ENCODE peak calls at places on chromosomes 7 and 10, in five cellular contexts. One of them, this sample, is unnamed.

GRCh38 chr7:139618482-139619366 is 95.2 kb downstream of the CLEC2L start:
- DNase-seq in HCT116: peak; percentile 19
- DNase-seq in OCI-LY7: peak; percentile 40
- DNase-seq in neural progenitor cell: peak; percentile 61
- DNase-seq in trophoblast cell: peak; percentile 28
- DNase-seq in this sample: peak; percentile 55

GRCh38 chr10:58743466-58744115 is 230.9 kb downstream of the BICC1 start:
- DNase-seq in HCT116: no peak
- DNase-seq in OCI-LY7: no peak
- DNase-seq in neural progenitor cell: peak; percentile 70
- DNase-seq in trophoblast cell: peak; percentile 94
- DNase-seq in this sample: no peak

GRCh38 chr7:723541-723940 is 3.0 kb upstream of the DNAAF5 start:
- DNase-seq in HCT116: no peak
- DNase-seq in OCI-LY7: no peak
- DNase-seq in neural progenitor cell: no peak
- DNase-seq in trophoblast cell: no peak
- DNase-seq in this sample: no peak

GRCh38 chr7:128948976-128949760 is 11.4 kb downstream of the IRF5 start:
- DNase-seq in HCT116: no peak
- DNase-seq in OCI-LY7: no peak
- DNase-seq in neural progenitor cell: no peak
- DNase-seq in trophoblast cell: no peak
- DNase-seq in this sample: no peak

GRCh38 chr7:135888740-135889139 is 88.4 kb downstream of the MTPN start:
- DNase-seq in HCT116: no peak
- DNase-seq in OCI-LY7: no peak
- DNase-seq in neural progenitor cell: no peak
- DNase-seq in trophoblast cell: no peak
- DNase-seq in this sample: no peak

GRCh38 chr7:73879977-73880681 is 19.2 kb downstream of the TMEM270 start:
- DNase-seq in HCT116: no peak
- DNase-seq in OCI-LY7: no peak
- DNase-seq in neural progenitor cell: no peak
- DNase-seq in trophoblast cell: peak; percentile 62
- DNase-seq in this sample: peak; percentile 39

GRCh38 chr7:108204281-108204796 is 74.2 kb upstream of the LAMB4 start:
- DNase-seq in HCT116: no peak
- DNase-seq in OCI-LY7: no peak
- DNase-seq in neural progenitor cell: no peak
- DNase-seq in trophoblast cell: no peak
- DNase-seq in this sample: no peak

GRCh38 chr7:131110294-131111080 is 217.2 kb upstream of the MKLN1 start:
- DNase-seq in HCT116: no peak
- DNase-seq in OCI-LY7: no peak
- DNase-seq in neural progenitor cell: peak; percentile 13
- DNase-seq in trophoblast cell: peak; percentile 81
- DNase-seq in this sample: peak; percentile 43

GRCh38 chr10:103870503-103870902 is 15.1 kb upstream of the SH3PXD2A start:
- DNase-seq in HCT116: no peak
- DNase-seq in OCI-LY7: no peak
- DNase-seq in neural progenitor cell: peak; percentile 36
- DNase-seq in trophoblast cell: peak; percentile 59
- DNase-seq in this sample: peak; percentile 89

GRCh38 chr7:70630647-70631457 is 501.1 kb upstream of the GALNT17 start:
- DNase-seq in HCT116: no peak
- DNase-seq in OCI-LY7: no peak
- DNase-seq in neural progenitor cell: peak; percentile 34
- DNase-seq in trophoblast cell: no peak
- DNase-seq in this sample: no peak

GRCh38 chr7:105647591-105647990 is 66.3 kb upstream of the EFCAB10 start:
- DNase-seq in HCT116: peak; percentile 24
- DNase-seq in OCI-LY7: no peak
- DNase-seq in neural progenitor cell: no peak
- DNase-seq in trophoblast cell: no peak
- DNase-seq in this sample: peak; percentile 50

GRCh38 chr10:76942556-76943416 is 694.8 kb downstream of the KCNMA1 start:
- DNase-seq in HCT116: no peak
- DNase-seq in OCI-LY7: no peak
- DNase-seq in neural progenitor cell: no peak
- DNase-seq in trophoblast cell: no peak
- DNase-seq in this sample: no peak

GRCh38 chr10:91493313-91493712 is 83.2 kb downstream of the HECTD2 start:
- DNase-seq in HCT116: peak; percentile 32
- DNase-seq in OCI-LY7: peak; percentile 8
- DNase-seq in neural progenitor cell: peak; percentile 3
- DNase-seq in trophoblast cell: peak; percentile 55
- DNase-seq in this sample: peak; percentile 41

GRCh38 chr10:77867124-77867715 is 59.3 kb downstream of the DLG5 start:
- DNase-seq in HCT116: no peak
- DNase-seq in OCI-LY7: no peak
- DNase-seq in neural progenitor cell: no peak
- DNase-seq in trophoblast cell: peak; percentile 100
- DNase-seq in this sample: no peak

GRCh38 chr10:78385599-78385998 is 351.9 kb downstream of the RPS24 start:
- DNase-seq in HCT116: no peak
- DNase-seq in OCI-LY7: no peak
- DNase-seq in neural progenitor cell: no peak
- DNase-seq in trophoblast cell: no peak
- DNase-seq in this sample: no peak

GRCh38 chr10:43752682-43753081 is 104.0 kb upstream of the ZNF32 start:
- DNase-seq in HCT116: no peak
- DNase-seq in OCI-LY7: no peak
- DNase-seq in neural progenitor cell: no peak
- DNase-seq in trophoblast cell: no peak
- DNase-seq in this sample: no peak

DNA sequence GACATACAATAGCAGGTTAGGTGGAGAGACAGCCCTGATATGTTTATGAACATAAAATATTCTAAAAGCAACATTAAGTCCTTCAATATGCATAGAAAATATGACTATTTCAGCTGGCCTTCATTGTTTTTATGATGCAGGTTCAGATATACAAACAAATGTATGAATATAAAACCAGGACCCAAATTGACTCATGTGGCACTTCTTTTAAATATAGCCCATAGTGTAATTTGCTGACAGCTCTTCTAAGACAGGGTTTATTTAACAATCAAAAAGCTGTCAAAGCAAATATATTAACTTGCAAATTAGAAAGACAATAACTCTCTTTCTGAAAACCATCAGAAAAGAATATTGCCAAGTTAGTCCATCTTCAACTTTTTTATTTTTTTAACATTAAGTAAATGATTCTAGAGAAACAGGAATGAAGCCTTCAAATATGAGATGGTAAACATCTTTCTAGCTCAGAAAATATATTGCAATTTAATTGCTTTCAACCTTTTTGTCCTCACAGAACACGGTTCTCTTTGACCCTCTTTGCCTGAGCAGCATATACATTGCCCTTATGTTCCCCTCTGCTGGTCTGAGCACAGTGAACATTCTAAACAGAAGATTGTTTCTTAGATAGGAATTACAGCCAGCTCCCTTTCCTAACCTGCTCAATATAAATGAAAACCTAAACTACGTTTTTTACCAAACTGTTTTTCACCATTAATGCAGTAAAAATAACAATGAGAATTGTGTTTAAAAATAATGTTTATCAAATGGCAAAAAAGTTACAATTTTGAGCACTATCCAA is 82.8 kb downstream of the CACNA2D1 start:
- DNase-seq in HCT116: no peak
- DNase-seq in OCI-LY7: no peak
- DNase-seq in neural progenitor cell: peak; percentile 16
- DNase-seq in trophoblast cell: no peak
- DNase-seq in this sample: no peak
- H3K4me2 ChIP-seq in HCT116: no peak overlapping the region
- H3K4me2 ChIP-seq in OCI-LY7: no peak overlapping the region
- H3K4me2 ChIP-seq in neural progenitor cell: no peak overlapping the region
- H3K4me2 ChIP-seq in trophoblast cell: no peak overlapping the region
- H3K4me2 ChIP-seq in this sample: no peak overlapping the region

GRCh38 chr10:100882681-100883321 is 30.0 kb upstream of the SLF2 start:
- DNase-seq in HCT116: no peak
- DNase-seq in OCI-LY7: no peak
- DNase-seq in neural progenitor cell: no peak
- DNase-seq in trophoblast cell: no peak
- DNase-seq in this sample: no peak

GRCh38 chr10:100883322-100883821 is 29.4 kb upstream of the SLF2 start:
- DNase-seq in HCT116: no peak
- DNase-seq in OCI-LY7: no peak
- DNase-seq in neural progenitor cell: no peak
- DNase-seq in trophoblast cell: no peak
- DNase-seq in this sample: no peak

GRCh38 chr10:100879741-100880360 is 32.9 kb upstream of the SLF2 start:
- DNase-seq in HCT116: no peak
- DNase-seq in OCI-LY7: no peak
- DNase-seq in neural progenitor cell: peak; percentile 41
- DNase-seq in trophoblast cell: no peak
- DNase-seq in this sample: peak; percentile 10

GRCh38 chr10:100881552-100882250 is 31.1 kb upstream of the SLF2 start:
- DNase-seq in HCT116: no peak
- DNase-seq in OCI-LY7: no peak
- DNase-seq in neural progenitor cell: no peak
- DNase-seq in trophoblast cell: peak; percentile 45
- DNase-seq in this sample: no peak

DNA sequence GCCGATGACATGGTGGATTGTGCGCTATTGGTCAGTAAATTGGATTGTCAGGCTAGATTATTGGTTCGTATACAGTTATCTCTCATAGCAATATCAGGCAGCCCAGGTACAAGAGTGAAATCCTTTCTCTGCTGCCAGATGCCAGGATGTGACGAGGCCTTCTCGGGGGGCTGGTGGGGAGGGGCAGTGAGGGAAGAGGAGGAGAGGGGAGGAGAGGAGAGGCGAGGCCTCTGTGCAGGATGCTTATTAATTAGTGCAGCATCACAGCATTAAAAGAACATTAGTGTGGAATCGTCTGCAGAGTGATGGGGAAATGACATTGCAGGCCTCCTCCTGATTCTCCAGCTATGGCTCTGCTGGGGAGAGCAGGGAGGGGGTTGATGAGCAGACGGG is 30.5 kb upstream of the SLF2 start:
- DNase-seq in HCT116: no peak
- DNase-seq in OCI-LY7: no peak
- DNase-seq in neural progenitor cell: no peak
- DNase-seq in trophoblast cell: no peak
- DNase-seq in this sample: no peak
- H3K4me2 ChIP-seq in HCT116: no peak overlapping the region
- H3K4me2 ChIP-seq in OCI-LY7: no peak overlapping the region
- H3K4me2 ChIP-seq in neural progenitor cell: no peak overlapping the region
- H3K4me2 ChIP-seq in trophoblast cell: no peak overlapping the region
- H3K4me2 ChIP-seq in this sample: no peak overlapping the region

GRCh38 chr10:11328264-11329054 is 283.0 kb downstream of the USP6NL start:
- DNase-seq in HCT116: no peak
- DNase-seq in OCI-LY7: no peak
- DNase-seq in neural progenitor cell: peak; percentile 22
- DNase-seq in trophoblast cell: peak; percentile 91
- DNase-seq in this sample: no peak
- H3K4me2 ChIP-seq in HCT116: no peak overlapping the region
- H3K4me2 ChIP-seq in OCI-LY7: no peak overlapping the region
- H3K4me2 ChIP-seq in neural progenitor cell: no peak overlapping the region
- H3K4me2 ChIP-seq in trophoblast cell: no peak overlapping the region
- H3K4me2 ChIP-seq in this sample: no peak overlapping the region

DNA sequence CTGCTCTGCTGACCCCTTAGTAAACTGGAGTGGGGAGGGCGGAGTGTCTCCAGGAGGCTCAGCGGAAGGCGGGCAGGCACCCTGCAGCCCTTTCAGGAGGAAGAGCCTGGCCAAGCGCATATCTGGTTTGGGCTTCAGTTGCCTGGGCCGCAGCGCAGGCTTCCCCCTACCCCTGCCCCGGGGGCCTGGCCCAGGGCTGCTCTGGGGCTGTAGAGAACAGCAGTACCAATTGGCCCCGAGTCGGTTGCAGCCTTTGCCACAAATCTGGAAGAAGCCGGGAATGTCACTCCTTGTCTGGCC is 28.1 kb upstream of the JAKMIP3 start:
- DNase-seq in HCT116: no peak
- DNase-seq in OCI-LY7: no peak
- DNase-seq in neural progenitor cell: peak; percentile 74
- DNase-seq in trophoblast cell: no peak
- DNase-seq in this sample: no peak
- H3K4me2 ChIP-seq in HCT116: no peak overlapping the region
- H3K4me2 ChIP-seq in OCI-LY7: no peak overlapping the region
- H3K4me2 ChIP-seq in neural progenitor cell: peak overlapping the region; percentile 95
- H3K4me2 ChIP-seq in trophoblast cell: peak overlapping the region; percentile 75
- H3K4me2 ChIP-seq in this sample: no peak overlapping the region

GRCh38 chr7:158958618-158959017 is 102.3 kb downstream of the DYNC2I1 start:
- DNase-seq in HCT116: no peak
- DNase-seq in OCI-LY7: no peak
- DNase-seq in neural progenitor cell: no peak
- DNase-seq in trophoblast cell: no peak
- DNase-seq in this sample: no peak

GRCh38 chr7:158957507-158957900 is 101.1 kb downstream of the DYNC2I1 start:
- DNase-seq in HCT116: no peak
- DNase-seq in OCI-LY7: no peak
- DNase-seq in neural progenitor cell: no peak
- DNase-seq in trophoblast cell: no peak
- DNase-seq in this sample: no peak

GRCh38 chr7:158956805-158957506 is 100.6 kb downstream of the DYNC2I1 start:
- DNase-seq in HCT116: no peak
- DNase-seq in OCI-LY7: no peak
- DNase-seq in neural progenitor cell: no peak
- DNase-seq in trophoblast cell: no peak
- DNase-seq in this sample: no peak

GRCh38 chr7:158959021-158959717 is 102.8 kb downstream of the DYNC2I1 start:
- DNase-seq in HCT116: no peak
- DNase-seq in OCI-LY7: no peak
- DNase-seq in neural progenitor cell: no peak
- DNase-seq in trophoblast cell: no peak
- DNase-seq in this sample: no peak

GRCh38 chr7:158957921-158958471 is 101.6 kb downstream of the DYNC2I1 start:
- DNase-seq in HCT116: no peak
- DNase-seq in OCI-LY7: no peak
- DNase-seq in neural progenitor cell: no peak
- DNase-seq in trophoblast cell: no peak
- DNase-seq in this sample: peak; percentile 54
- H3K4me2 ChIP-seq in HCT116: no peak overlapping the region
- H3K4me2 ChIP-seq in OCI-LY7: peak overlapping the region; percentile 52
- H3K4me2 ChIP-seq in neural progenitor cell: no peak overlapping the region
- H3K4me2 ChIP-seq in trophoblast cell: no peak overlapping the region
- H3K4me2 ChIP-seq in this sample: peak overlapping the region; percentile 64

GRCh38 chr7:122692769-122693309 is 6.1 kb downstream of the RNF133 start:
- DNase-seq in HCT116: no peak
- DNase-seq in OCI-LY7: peak; percentile 2
- DNase-seq in neural progenitor cell: no peak
- DNase-seq in trophoblast cell: no peak
- DNase-seq in this sample: no peak
- H3K4me2 ChIP-seq in HCT116: no peak overlapping the region
- H3K4me2 ChIP-seq in OCI-LY7: no peak overlapping the region
- H3K4me2 ChIP-seq in neural progenitor cell: no peak overlapping the region
- H3K4me2 ChIP-seq in trophoblast cell: no peak overlapping the region
- H3K4me2 ChIP-seq in this sample: no peak overlapping the region

GRCh38 chr7:2873686-2874551 is 29.8 kb upstream of the GNA12 start:
- DNase-seq in HCT116: peak; percentile 81
- DNase-seq in OCI-LY7: peak; percentile 51
- DNase-seq in neural progenitor cell: peak; percentile 30
- DNase-seq in trophoblast cell: peak; percentile 64
- DNase-seq in this sample: peak; percentile 76
- H3K4me2 ChIP-seq in HCT116: peak overlapping the region; percentile 1
- H3K4me2 ChIP-seq in OCI-LY7: peak overlapping the region; percentile 40
- H3K4me2 ChIP-seq in neural progenitor cell: no peak overlapping the region
- H3K4me2 ChIP-seq in trophoblast cell: no peak overlapping the region
- H3K4me2 ChIP-seq in this sample: peak overlapping the region; percentile 42

GRCh38 chr7:78939669-78940068 is 513.8 kb downstream of the MAGI2 start:
- DNase-seq in HCT116: no peak
- DNase-seq in OCI-LY7: no peak
- DNase-seq in neural progenitor cell: no peak
- DNase-seq in trophoblast cell: no peak
- DNase-seq in this sample: no peak
- H3K4me2 ChIP-seq in HCT116: no peak overlapping the region
- H3K4me2 ChIP-seq in OCI-LY7: no peak overlapping the region
- H3K4me2 ChIP-seq in neural progenitor cell: no peak overlapping the region
- H3K4me2 ChIP-seq in trophoblast cell: no peak overlapping the region
- H3K4me2 ChIP-seq in this sample: no peak overlapping the region